ENCODE peak calls at places on chromosomes 5 and 9, in four cellular contexts. One of them, this sample, is unnamed.

GRCh38 chr5:33985447-33985846 is 954 bp upstream of the SLC45A2 start:
- DNase-seq in hepatocyte: no peak
- DNase-seq in fibroblast of pulmonary artery: no peak
- DNase-seq in AG10803: no peak
- DNase-seq in this sample: no peak

GRCh38 chr5:171762841-171763408 is 22.7 kb upstream of the SMIM23 start:
- DNase-seq in hepatocyte: no peak
- DNase-seq in fibroblast of pulmonary artery: no peak
- DNase-seq in AG10803: no peak
- DNase-seq in this sample: no peak

GRCh38 chr5:68285857-68286611 is 70.5 kb downstream of the PIK3R1 start:
- DNase-seq in hepatocyte: peak; percentile 79
- DNase-seq in fibroblast of pulmonary artery: peak; percentile 76
- DNase-seq in AG10803: peak; percentile 70
- DNase-seq in this sample: peak; percentile 83

GRCh38 chr9:13555516-13555915 is 276.0 kb upstream of the MPDZ start:
- DNase-seq in hepatocyte: no peak
- DNase-seq in fibroblast of pulmonary artery: peak; percentile 7
- DNase-seq in AG10803: no peak
- DNase-seq in this sample: no peak

GRCh38 chr5:53031695-53032096 is 42.5 kb downstream of the ITGA2 start:
- DNase-seq in hepatocyte: no peak
- DNase-seq in fibroblast of pulmonary artery: peak; percentile 86
- DNase-seq in AG10803: peak; percentile 60
- DNase-seq in this sample: peak; percentile 94

GRCh38 chr9:116951588-116952433 is 264.7 kb downstream of the TRIM32 start:
- DNase-seq in hepatocyte: no peak
- DNase-seq in fibroblast of pulmonary artery: peak; percentile 10
- DNase-seq in AG10803: peak; percentile 97
- DNase-seq in this sample: peak; percentile 69

GRCh38 chr9:136225366-136225747 is 20.3 kb downstream of the QSOX2 start:
- DNase-seq in hepatocyte: no peak
- DNase-seq in fibroblast of pulmonary artery: no peak
- DNase-seq in AG10803: no peak
- DNase-seq in this sample: no peak

GRCh38 chr9:109119439-109120203 is at the start of gene TMEM245:
- DNase-seq in hepatocyte: peak; percentile 98
- DNase-seq in fibroblast of pulmonary artery: peak; percentile 100
- DNase-seq in AG10803: peak; percentile 100
- DNase-seq in this sample: peak; percentile 99

GRCh38 chr5:160390787-160391696 is 8.8 kb downstream of the FAM200C start:
- DNase-seq in hepatocyte: peak; percentile 26
- DNase-seq in fibroblast of pulmonary artery: peak; percentile 50
- DNase-seq in AG10803: peak; percentile 43
- DNase-seq in this sample: peak; percentile 56

GRCh38 chr9:5651246-5651645 is 22.3 kb downstream of the RIC1 start:
- DNase-seq in hepatocyte: no peak
- DNase-seq in fibroblast of pulmonary artery: peak; percentile 67
- DNase-seq in AG10803: no peak
- DNase-seq in this sample: peak; percentile 37

GRCh38 chr5:65059681-65060598 is 291.2 kb downstream of the CWC27 start:
- DNase-seq in hepatocyte: no peak
- DNase-seq in fibroblast of pulmonary artery: peak; percentile 45
- DNase-seq in AG10803: peak; percentile 36
- DNase-seq in this sample: peak; percentile 57

GRCh38 chr9:133855802-133856592 is 117.8 kb upstream of the SARDH start:
- DNase-seq in hepatocyte: peak; percentile 89
- DNase-seq in fibroblast of pulmonary artery: peak; percentile 64
- DNase-seq in AG10803: peak; percentile 38
- DNase-seq in this sample: peak; percentile 14

GRCh38 chr5:102090770-102091169 is 205.3 kb downstream of the SLCO4C1 start:
- DNase-seq in hepatocyte: peak; percentile 74
- DNase-seq in fibroblast of pulmonary artery: no peak
- DNase-seq in AG10803: no peak
- DNase-seq in this sample: peak; percentile 1
- TF ChIP-seq CTCF in hepatocyte: peak; percentile 56
- TF ChIP-seq CTCF in fibroblast of pulmonary artery: no peak
- TF ChIP-seq CTCF in AG10803: no peak
- TF ChIP-seq CTCF in this sample: no peak

GRCh38 chr9:86098793-86099694 is at the start of gene GOLM1:
- DNase-seq in hepatocyte: peak; percentile 87
- DNase-seq in fibroblast of pulmonary artery: peak; percentile 63
- DNase-seq in AG10803: peak; percentile 62
- DNase-seq in this sample: peak; percentile 50
- H3K4me3 ChIP-seq in hepatocyte: peak within 1 kb of the TSS; percentile 94
- H3K4me3 ChIP-seq in fibroblast of pulmonary artery: peak within 1 kb of the TSS; percentile 76
- H3K4me3 ChIP-seq in AG10803: peak within 1 kb of the TSS; percentile 72
- H3K4me3 ChIP-seq in this sample: peak within 1 kb of the TSS; percentile 82

GRCh38 chr5:146656638-146657037 is 140.6 kb upstream of the GPR151 start:
- DNase-seq in hepatocyte: no peak
- DNase-seq in fibroblast of pulmonary artery: no peak
- DNase-seq in AG10803: no peak
- DNase-seq in this sample: no peak

GRCh38 chr5:146660381-146660960 is 144.5 kb upstream of the GPR151 start:
- DNase-seq in hepatocyte: no peak
- DNase-seq in fibroblast of pulmonary artery: no peak
- DNase-seq in AG10803: no peak
- DNase-seq in this sample: no peak

GRCh38 chr5:146659961-146660360 is 144.0 kb upstream of the GPR151 start:
- DNase-seq in hepatocyte: no peak
- DNase-seq in fibroblast of pulmonary artery: no peak
- DNase-seq in AG10803: no peak
- DNase-seq in this sample: no peak

GRCh38 chr5:146667633-146668032 is 151.6 kb upstream of the GPR151 start:
- DNase-seq in hepatocyte: peak; percentile 67
- DNase-seq in fibroblast of pulmonary artery: peak; percentile 20
- DNase-seq in AG10803: peak; percentile 3
- DNase-seq in this sample: peak; percentile 33

GRCh38 chr5:146662229-146662628 is 146.2 kb upstream of the GPR151 start:
- DNase-seq in hepatocyte: no peak
- DNase-seq in fibroblast of pulmonary artery: peak; percentile 53
- DNase-seq in AG10803: peak; percentile 7
- DNase-seq in this sample: peak; percentile 58
- TF ChIP-seq CTCF in hepatocyte: peak; percentile 41
- TF ChIP-seq CTCF in fibroblast of pulmonary artery: peak; percentile 68
- TF ChIP-seq CTCF in AG10803: peak; percentile 66
- TF ChIP-seq CTCF in this sample: peak; percentile 74

DNA sequence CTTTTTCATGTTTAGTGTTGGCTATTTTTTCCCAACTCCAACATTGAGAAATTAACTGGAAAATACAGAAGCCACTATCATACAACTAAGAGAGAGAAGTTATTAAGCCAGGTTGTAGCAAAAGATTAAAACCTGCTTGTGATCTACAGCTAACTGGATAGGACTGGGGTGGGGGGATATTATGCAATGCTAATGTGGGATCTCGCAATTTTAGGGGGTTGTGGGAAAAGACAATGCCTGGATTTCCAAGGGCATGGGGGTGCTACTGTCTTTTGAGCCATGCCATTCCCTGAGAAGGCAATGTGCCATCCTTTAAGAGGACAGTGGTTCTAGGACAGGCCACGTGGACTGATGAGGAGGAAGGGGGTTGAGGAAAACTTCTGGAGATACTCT is 46.5 kb downstream of the MARCHF3 start:
- DNase-seq in hepatocyte: no peak
- DNase-seq in fibroblast of pulmonary artery: no peak
- DNase-seq in AG10803: no peak
- DNase-seq in this sample: no peak
- H3K4me3 ChIP-seq in hepatocyte: no peak overlapping the region
- H3K4me3 ChIP-seq in fibroblast of pulmonary artery: no peak overlapping the region
- H3K4me3 ChIP-seq in AG10803: no peak overlapping the region
- H3K4me3 ChIP-seq in this sample: no peak overlapping the region

GRCh38 chr5:120817044-120817985 is 353.2 kb downstream of the PRR16 start:
- DNase-seq in hepatocyte: peak; percentile 44
- DNase-seq in fibroblast of pulmonary artery: peak; percentile 17
- DNase-seq in AG10803: peak; percentile 17
- DNase-seq in this sample: peak; percentile 21

GRCh38 chr5:120823316-120823715 is 359.2 kb downstream of the PRR16 start:
- DNase-seq in hepatocyte: no peak
- DNase-seq in fibroblast of pulmonary artery: no peak
- DNase-seq in AG10803: no peak
- DNase-seq in this sample: no peak

GRCh38 chr5:120813551-120813950 is 349.5 kb downstream of the PRR16 start:
- DNase-seq in hepatocyte: no peak
- DNase-seq in fibroblast of pulmonary artery: no peak
- DNase-seq in AG10803: no peak
- DNase-seq in this sample: no peak

GRCh38 chr5:120818128-120818527 is 354.0 kb downstream of the PRR16 start:
- DNase-seq in hepatocyte: no peak
- DNase-seq in fibroblast of pulmonary artery: no peak
- DNase-seq in AG10803: no peak
- DNase-seq in this sample: no peak
- TF ChIP-seq CTCF in hepatocyte: no peak
- TF ChIP-seq CTCF in fibroblast of pulmonary artery: no peak
- TF ChIP-seq CTCF in AG10803: no peak
- TF ChIP-seq CTCF in this sample: no peak

GRCh38 chr5:110736763-110737162 is 2.0 kb upstream of the SLC25A46 start:
- DNase-seq in hepatocyte: peak; percentile 32
- DNase-seq in fibroblast of pulmonary artery: no peak
- DNase-seq in AG10803: no peak
- DNase-seq in this sample: no peak

GRCh38 chr5:110738503-110738811 is 350 bp upstream of the SLC25A46 start:
- DNase-seq in hepatocyte: no peak
- DNase-seq in fibroblast of pulmonary artery: no peak
- DNase-seq in AG10803: no peak
- DNase-seq in this sample: no peak

GRCh38 chr5:110734101-110734500 is 4.7 kb upstream of the SLC25A46 start:
- DNase-seq in hepatocyte: no peak
- DNase-seq in fibroblast of pulmonary artery: no peak
- DNase-seq in AG10803: no peak
- DNase-seq in this sample: no peak

GRCh38 chr5:110738812-110739651 is at the start of gene SLC25A46:
- DNase-seq in hepatocyte: peak; percentile 95
- DNase-seq in fibroblast of pulmonary artery: peak; percentile 90
- DNase-seq in AG10803: peak; percentile 84
- DNase-seq in this sample: peak; percentile 86

GRCh38 chr5:110735545-110735944 is 3.3 kb upstream of the SLC25A46 start:
- DNase-seq in hepatocyte: no peak
- DNase-seq in fibroblast of pulmonary artery: no peak
- DNase-seq in AG10803: peak; percentile 8
- DNase-seq in this sample: no peak
- H3K4me3 ChIP-seq in hepatocyte: no peak overlapping the region
- H3K4me3 ChIP-seq in fibroblast of pulmonary artery: no peak overlapping the region
- H3K4me3 ChIP-seq in AG10803: no peak overlapping the region
- H3K4me3 ChIP-seq in this sample: no peak overlapping the region